ENCODE peak calls at places on chromosomes 5 and 9, in ten cellular contexts. Y is tibial nerve, G is K562, A is IMR-90, S is GM12878, K is A549, O is transverse colon, H is heart left ventricle, M is Peyer's patch, C is endothelial cell of umbilical vein. Z is an unnamed sample.

GRCh38 chr9:21837501-21837900 is 35.1 kb downstream of the MTAP start:
- DNase-seq in Y (no peak), G (no peak), A (no peak), S (no peak), K (no peak), O (no peak), H (no peak), M (no peak), C (no peak), Z (no peak)

GRCh38 chr9:89422151-89422918 is 75.6 kb downstream of the SEMA4D start:
- DNase-seq in Y (no peak), G (no peak), A (peak; percentile 88), S (no peak), K (no peak), O (no peak), H (no peak), M (no peak), C (no peak), Z (no peak)

GRCh38 chr5:123209163-123210013 is 120.3 kb downstream of the PRDM6 start:
- DNase-seq in Y (no peak), G (peak; percentile 49), A (peak; percentile 96), S (no peak), K (peak; percentile 52), O (no peak), H (no peak), M (no peak), C (peak; percentile 59), Z (no peak)

GRCh38 chr9:33785914-33786313 is 9.4 kb upstream of the PRSS3 start:
- DNase-seq in Y (no peak), G (peak; percentile 8), A (peak; percentile 28), S (no peak), K (no peak), O (no peak), H (no peak), M (no peak), C (no peak), Z (no peak)

GRCh38 chr9:94922691-94923107 is 196.2 kb downstream of the AOPEP start:
- DNase-seq in Y (no peak), G (no peak), A (peak; percentile 64), S (no peak), K (no peak), O (no peak), H (no peak), M (no peak), C (no peak), Z (no peak)

GRCh38 chr9:99677281-99677680 is 144.4 kb upstream of the NR4A3 start:
- DNase-seq in Y (no peak), G (no peak), A (peak; percentile 65), S (no peak), K (no peak), O (no peak), H (no peak), M (no peak), C (no peak), Z (no peak)

GRCh38 chr5:73106335-73106734 is 14.0 kb upstream of the TMEM171 start:
- DNase-seq in Y (no peak), G (no peak), A (no peak), S (no peak), K (no peak), O (no peak), H (no peak), M (no peak), C (no peak), Z (no peak)

GRCh38 chr5:10214036-10214435 is 35.7 kb downstream of the ATPSCKMT start:
- DNase-seq in Y (no peak), G (no peak), A (no peak), S (no peak), K (no peak), O (no peak), H (no peak), M (no peak), C (no peak), Z (no peak)

GRCh38 chr5:14405267-14405666 is 176.3 kb upstream of the OTULINL start:
- DNase-seq in Y (no peak), G (peak; percentile 27), A (no peak), S (no peak), K (peak; percentile 35), O (no peak), H (no peak), M (no peak), C (no peak), Z (no peak)

GRCh38 chr9:7173139-7173538 is 415.4 kb downstream of the KDM4C start:
- DNase-seq in Y (no peak), G (no peak), A (no peak), S (no peak), K (no peak), O (no peak), H (no peak), M (no peak), C (no peak), Z (no peak)

DNA sequence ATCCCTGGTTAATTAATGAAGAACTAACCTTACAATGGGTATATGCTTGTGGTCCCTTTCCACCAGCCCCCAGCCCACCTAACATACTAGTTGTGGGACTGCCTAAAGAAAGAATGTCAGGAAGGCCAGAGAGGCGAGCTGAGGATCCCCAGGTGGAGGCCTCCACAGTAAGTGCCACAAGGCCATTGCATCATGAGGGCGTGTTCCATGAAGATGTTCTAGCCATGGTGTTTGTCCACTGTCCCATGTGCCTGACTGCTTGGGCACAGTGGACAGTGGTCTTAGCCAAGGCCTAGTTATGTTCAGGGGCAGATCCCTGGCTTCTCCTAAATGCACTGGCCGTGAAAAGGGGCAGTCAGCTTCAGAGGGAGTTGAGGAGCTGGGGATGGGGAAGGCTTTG is 21.1 kb downstream of the ZFP62 start:
- DNase-seq in Y (no peak), G (no peak), A (no peak), S (no peak), K (no peak), O (no peak), H (no peak), M (no peak), C (no peak), Z (no peak)
- TF ChIP-seq POLR2A in Y (no peak), G (no peak), A (no peak), S (peak; percentile 24), K (no peak), O (no peak), H (no peak), M (no peak), C (no peak), Z (no peak)

GRCh38 chr5:76592692-76593091 is 30.5 kb downstream of the F2RL2 start:
- DNase-seq in Y (no peak), G (no peak), A (no peak), S (no peak), K (no peak), O (no peak), H (no peak), M (no peak), C (no peak), Z (no peak)
- H3K4me3 ChIP-seq in Y (no peak overlapping the region), G (no peak overlapping the region), A (no peak overlapping the region), S (no peak overlapping the region), K (no peak overlapping the region), O (no peak overlapping the region), H (no peak overlapping the region), M (no peak overlapping the region), C (no peak overlapping the region), Z (no peak overlapping the region)

DNA sequence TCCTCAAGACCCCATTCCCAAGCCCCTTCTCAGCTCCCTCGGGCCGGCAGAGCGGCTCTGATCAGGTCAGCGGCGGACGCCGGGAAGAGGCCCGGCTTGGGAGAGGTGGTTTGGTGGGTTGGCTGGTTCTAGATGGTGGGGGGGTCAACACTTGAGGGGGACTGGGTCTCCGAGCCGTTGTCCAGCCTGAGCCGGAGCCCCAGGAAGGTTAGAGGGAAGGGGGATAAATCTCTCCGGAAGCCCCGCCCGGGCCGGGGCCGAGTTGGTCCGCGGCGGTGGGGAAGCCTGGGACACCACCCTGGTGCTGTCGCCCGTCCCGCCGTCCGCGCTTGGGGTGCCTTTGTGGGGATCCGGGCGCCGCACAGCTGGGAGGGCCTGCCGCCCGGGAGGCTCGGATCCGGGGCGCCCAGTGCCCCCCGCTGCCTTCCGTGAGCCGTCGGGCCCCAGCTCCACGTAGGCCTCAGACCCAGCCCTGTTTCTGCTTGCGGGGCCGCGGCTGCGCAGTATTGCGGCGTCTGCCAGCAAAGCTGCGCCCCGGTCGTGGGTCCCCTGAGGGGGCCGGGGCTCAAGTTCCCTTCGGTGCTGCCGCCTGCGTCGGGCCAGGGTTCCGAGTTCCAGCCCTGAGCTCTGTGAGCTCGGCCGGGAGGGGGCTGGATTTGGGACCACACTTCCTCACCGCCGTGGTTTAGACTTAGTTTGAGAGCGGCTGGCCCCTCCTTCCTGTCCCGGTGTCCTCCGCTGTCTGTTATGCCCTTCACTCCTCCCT is 560 bp upstream of the TRIM52 start:
- DNase-seq in Y (no peak), G (peak; percentile 75), A (peak; percentile 50), S (no peak), K (peak; percentile 48), O (peak; percentile 81), H (peak; percentile 84), M (peak; percentile 84), C (peak; percentile 78), Z (peak; percentile 72)
- TF ChIP-seq POLR2A in Y (no peak), G (peak; percentile 86), A (peak; percentile 69), S (peak; percentile 49), K (peak; percentile 67), O (peak; percentile 86), H (peak; percentile 61), M (peak; percentile 78), C (peak; percentile 76), Z (no peak)

GRCh38 chr5:157670662-157671591 is at the start of gene C5orf52:
- DNase-seq in Y (no peak), G (no peak), A (peak; percentile 14), S (peak; percentile 23), K (peak; percentile 18), O (peak; percentile 82), H (peak; percentile 55), M (peak; percentile 28), C (peak; percentile 54), Z (no peak)
- H3K4me3 ChIP-seq in Y (peak within 1 kb of the TSS; percentile 29), G (no peak within 1 kb of the TSS), A (peak within 1 kb of the TSS; percentile 74), S (peak within 1 kb of the TSS; percentile 68), K (peak within 1 kb of the TSS; percentile 30), O (peak within 1 kb of the TSS; percentile 53), H (peak within 1 kb of the TSS; percentile 68), M (peak within 1 kb of the TSS; percentile 53), C (peak within 1 kb of the TSS; percentile 47), Z (peak within 1 kb of the TSS; percentile 67)